ENCODE peak calls at places on chromosomes 12 and 14, in ten cellular contexts. One of them, this sample, is unnamed.
A peak's percentile ranks its signal among the peaks of the same experiment; 100 is the strongest.

GRCh38 chr14:90405755-90406154 is 8.9 kb downstream of the CALM1 start:
- DNase-seq in NCI-H510A: peak; percentile 62
- DNase-seq in dermis microvascular lymphatic vessel endothelial cell: no peak
- DNase-seq in SW480: no peak
- DNase-seq in Kasumi-1: no peak
- DNase-seq in AG10803: no peak
- DNase-seq in LoVo: no peak
- DNase-seq in HTR-8/SVneo: no peak
- DNase-seq in NCI-H1694: no peak
- DNase-seq in DMS 273 treated with DMSO at 0.1 percent for 48 hours: peak; percentile 50
- DNase-seq in this sample: no peak

GRCh38 chr12:107131832-107132616 is 38.7 kb upstream of the CRY1 start:
- DNase-seq in NCI-H510A: peak; percentile 39
- DNase-seq in dermis microvascular lymphatic vessel endothelial cell: peak; percentile 21
- DNase-seq in SW480: peak; percentile 66
- DNase-seq in Kasumi-1: peak; percentile 49
- DNase-seq in AG10803: peak; percentile 61
- DNase-seq in LoVo: peak; percentile 73
- DNase-seq in HTR-8/SVneo: peak; percentile 71
- DNase-seq in NCI-H1694: peak; percentile 81
- DNase-seq in DMS 273 treated with DMSO at 0.1 percent for 48 hours: peak; percentile 18
- DNase-seq in this sample: no peak

GRCh38 chr12:67019070-67019469 is 250.1 kb upstream of the CAND1 start:
- DNase-seq in NCI-H510A: no peak
- DNase-seq in dermis microvascular lymphatic vessel endothelial cell: no peak
- DNase-seq in SW480: no peak
- DNase-seq in Kasumi-1: no peak
- DNase-seq in AG10803: no peak
- DNase-seq in LoVo: no peak
- DNase-seq in HTR-8/SVneo: no peak
- DNase-seq in NCI-H1694: no peak
- DNase-seq in DMS 273 treated with DMSO at 0.1 percent for 48 hours: no peak
- DNase-seq in this sample: no peak

GRCh38 chr14:94213021-94213420 is 38.9 kb downstream of the PPP4R4 start:
- DNase-seq in NCI-H510A: no peak
- DNase-seq in dermis microvascular lymphatic vessel endothelial cell: no peak
- DNase-seq in SW480: no peak
- DNase-seq in Kasumi-1: peak; percentile 44
- DNase-seq in AG10803: peak; percentile 71
- DNase-seq in LoVo: no peak
- DNase-seq in HTR-8/SVneo: peak; percentile 5
- DNase-seq in NCI-H1694: no peak
- DNase-seq in DMS 273 treated with DMSO at 0.1 percent for 48 hours: no peak
- DNase-seq in this sample: no peak

GRCh38 chr12:121996945-121997612 is 24.6 kb upstream of the BCL7A start:
- DNase-seq in NCI-H510A: no peak
- DNase-seq in dermis microvascular lymphatic vessel endothelial cell: no peak
- DNase-seq in SW480: no peak
- DNase-seq in Kasumi-1: no peak
- DNase-seq in AG10803: no peak
- DNase-seq in LoVo: no peak
- DNase-seq in HTR-8/SVneo: no peak
- DNase-seq in NCI-H1694: no peak
- DNase-seq in DMS 273 treated with DMSO at 0.1 percent for 48 hours: no peak
- DNase-seq in this sample: no peak

GRCh38 chr12:10068634-10069033 is 30.2 kb downstream of the CLEC1A start:
- DNase-seq in NCI-H510A: no peak
- DNase-seq in dermis microvascular lymphatic vessel endothelial cell: peak; percentile 48
- DNase-seq in SW480: no peak
- DNase-seq in Kasumi-1: peak; percentile 46
- DNase-seq in AG10803: no peak
- DNase-seq in LoVo: no peak
- DNase-seq in HTR-8/SVneo: no peak
- DNase-seq in NCI-H1694: no peak
- DNase-seq in DMS 273 treated with DMSO at 0.1 percent for 48 hours: no peak
- DNase-seq in this sample: no peak

GRCh38 chr14:68789798-68790655 is 2.8 kb downstream of the ZFP36L1 start:
- DNase-seq in NCI-H510A: no peak
- DNase-seq in dermis microvascular lymphatic vessel endothelial cell: no peak
- DNase-seq in SW480: no peak
- DNase-seq in Kasumi-1: no peak
- DNase-seq in AG10803: peak; percentile 53
- DNase-seq in LoVo: no peak
- DNase-seq in HTR-8/SVneo: no peak
- DNase-seq in NCI-H1694: no peak
- DNase-seq in DMS 273 treated with DMSO at 0.1 percent for 48 hours: no peak
- DNase-seq in this sample: peak; percentile 86

GRCh38 chr12:25692115-25693035 is 139.3 kb upstream of the LMNTD1 start:
- DNase-seq in NCI-H510A: no peak
- DNase-seq in dermis microvascular lymphatic vessel endothelial cell: no peak
- DNase-seq in SW480: no peak
- DNase-seq in Kasumi-1: no peak
- DNase-seq in AG10803: peak; percentile 91
- DNase-seq in LoVo: peak; percentile 64
- DNase-seq in HTR-8/SVneo: no peak
- DNase-seq in NCI-H1694: no peak
- DNase-seq in DMS 273 treated with DMSO at 0.1 percent for 48 hours: no peak
- DNase-seq in this sample: no peak